ENCODE peak calls at places on chromosomes 5 and 9, in seven cellular contexts. K, G, L, E, X, M and V are unnamed samples.

GRCh38 chr9:36053971-36054370 is 17.3 kb downstream of the RECK start:
- DNase-seq in K (peak), E (no peak), L (no peak), M (no peak), X (peak), G (no peak), V (no peak)

GRCh38 chr5:133873936-133874585 is 94.4 kb downstream of the C5orf15 start:
- DNase-seq in X (peak), L (no peak), M (no peak), E (no peak), K (no peak), G (no peak), V (no peak)

GRCh38 chr5:139745121-139745799 is 50.3 kb upstream of the PSD2 start:
- DNase-seq in G (no peak), E (peak), X (peak), L (no peak), M (peak), K (peak), V (peak)

GRCh38 chr5:134247411-134247810 is 21.5 kb upstream of the PPP2CA start:
- DNase-seq in M (no peak), E (no peak), L (no peak), X (peak), K (peak), G (peak), V (no peak)

GRCh38 chr5:65478336-65478735 is 3.4 kb downstream of the ADAMTS6 start:
- DNase-seq in K (no peak), M (no peak), L (no peak), G (no peak), E (no peak), X (no peak), V (no peak)

GRCh38 chr5:143714629-143715028 is 97.3 kb upstream of the HMHB1 start:
- DNase-seq in L (no peak), E (no peak), X (peak), G (no peak), M (no peak), K (no peak), V (no peak)

GRCh38 chr9:78210841-78211301 is 25.0 kb upstream of the CEP78 start:
- DNase-seq in M (no peak), X (no peak), L (peak), E (no peak), G (no peak), K (no peak), V (no peak)

GRCh38 chr5:153555420-153556114 is 65.1 kb downstream of the GRIA1 start:
- DNase-seq in G (no peak), E (no peak), M (no peak), L (no peak), X (no peak), K (no peak), V (no peak)

GRCh38 chr9:111258209-111258877 is 71.7 kb downstream of the OR2K2 start:
- DNase-seq in M (no peak), L (no peak), X (no peak), K (no peak), G (no peak), E (no peak), V (no peak)

GRCh38 chr9:70111641-70112236 is 68.1 kb downstream of the MAMDC2 start:
- DNase-seq in G (no peak), L (no peak), M (no peak), K (peak), E (no peak), X (peak), V (no peak)

GRCh38 chr9:79145442-79145841 is 426.3 kb upstream of the TLE4 start:
- DNase-seq in M (no peak), X (no peak), G (no peak), L (no peak), E (no peak), K (no peak), V (no peak)

GRCh38 chr5:137498301-137498735 is 808 bp downstream of the SPOCK1 start:
- DNase-seq in G (no peak), X (peak), E (peak), M (peak), L (no peak), K (peak), V (no peak)

GRCh38 chr9:122031157-122031556 is 62.0 kb downstream of the TTLL11 start:
- DNase-seq in K (no peak), G (no peak), M (no peak), E (no peak), L (no peak), X (no peak), V (no peak)

GRCh38 chr9:127455299-127455992 is 4.1 kb downstream of the LRSAM1 start:
- DNase-seq in L (no peak), K (no peak), G (no peak), M (peak), X (no peak), E (no peak), V (peak)

GRCh38 chr9:99383536-99383935 is 161.5 kb downstream of the SEC61B start:
- DNase-seq in E (no peak), G (no peak), X (no peak), M (no peak), K (no peak), L (no peak), V (no peak)

GRCh38 chr9:101421653-101422065 is 13.9 kb downstream of the ALDOB start:
- DNase-seq in K (no peak), M (no peak), X (no peak), L (no peak), G (no peak), E (no peak), V (no peak)

GRCh38 chr5:7828269-7828668 is 22.7 kb downstream of the CFAP90 start:
- DNase-seq in L (no peak), E (no peak), K (no peak), M (no peak), X (no peak), G (no peak), V (no peak)

GRCh38 chr5:28156981-28157380 is 1118.6 kb upstream of the CDH9 start:
- DNase-seq in G (no peak), M (no peak), K (no peak), E (no peak), X (peak), L (no peak), V (no peak)

GRCh38 chr5:81305783-81306182 is 4.4 kb downstream of the ZCCHC9 start:
- DNase-seq in G (no peak), E (no peak), X (no peak), K (no peak), L (no peak), M (no peak), V (no peak)

GRCh38 chr5:15844253-15844652 is 335.3 kb downstream of the MARCHF11 start:
- DNase-seq in G (no peak), M (no peak), L (no peak), K (no peak), X (no peak), E (no peak), V (no peak)

GRCh38 chr5:28648108-28648507 is 1609.7 kb upstream of the CDH9 start:
- DNase-seq in G (no peak), X (peak), L (no peak), K (peak), M (no peak), E (no peak), V (no peak)

GRCh38 chr9:1941989-1942388 is 73.2 kb upstream of the SMARCA2 start:
- DNase-seq in M (no peak), K (peak), G (no peak), X (no peak), E (no peak), L (no peak), V (no peak)

GRCh38 chr9:113624721-113625120 is 161.2 kb downstream of the RGS3 start:
- DNase-seq in K (no peak), G (no peak), E (peak), X (peak), M (no peak), L (no peak), V (no peak)

GRCh38 chr9:75866273-75866871 is 24.1 kb upstream of the PCSK5 start:
- DNase-seq in E (no peak), L (peak), K (peak), G (peak), X (peak), M (no peak), V (peak)

GRCh38 chr5:133977161-133977787 is 8.8 kb upstream of the C5orf15 start:
- DNase-seq in K (no peak), L (no peak), G (no peak), X (peak), M (no peak), E (no peak), V (no peak)

GRCh38 chr5:168211245-168211644 is 80.2 kb upstream of the WWC1 start:
- DNase-seq in X (no peak), E (no peak), G (no peak), K (no peak), M (no peak), L (no peak), V (no peak)

GRCh38 chr5:1106385-1107166 is 5.3 kb downstream of the SLC12A7 start:
- DNase-seq in K (no peak), M (no peak), L (peak), G (no peak), X (no peak), E (no peak), V (no peak)
- H3K27ac ChIP-seq in K (no peak), M (no peak), L (peak), G (no peak), X (no peak), E (no peak), V (no peak)

DNA sequence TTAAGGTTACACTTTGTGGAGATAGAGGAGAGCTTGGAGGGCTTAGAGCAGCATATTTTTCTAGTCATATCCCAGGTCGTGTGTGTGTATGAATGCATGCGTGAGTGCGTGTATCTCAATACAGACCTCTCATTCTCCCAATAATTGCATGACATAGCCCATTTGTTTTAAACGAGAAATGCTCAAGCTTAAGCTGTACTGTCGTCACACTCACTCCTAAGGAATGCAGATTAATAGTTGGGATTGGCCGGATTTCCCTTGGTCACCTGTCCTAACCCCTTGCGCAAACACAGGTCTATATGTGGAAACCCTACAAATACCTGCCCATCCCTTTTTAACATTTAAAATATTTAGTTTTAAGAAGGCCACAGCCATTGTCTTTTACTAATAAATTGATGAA is 165.8 kb downstream of the SEMA5A start:
- DNase-seq in E (no peak), X (peak), L (no peak), G (no peak), M (no peak), K (no peak), V (no peak)
- H3K27ac ChIP-seq in E (no peak), X (no peak), L (no peak), G (no peak), M (no peak), K (no peak), V (no peak)

GRCh38 chr9:129696803-129697110 is 31.3 kb downstream of the PRRX2 start:
- DNase-seq in L (no peak), X (no peak), E (no peak), G (no peak), M (no peak), K (no peak), V (no peak)

GRCh38 chr9:129697956-129698757 is 32.7 kb downstream of the PRRX2 start:
- DNase-seq in X (peak), E (peak), K (peak), M (peak), L (no peak), G (no peak), V (no peak)

GRCh38 chr9:129694265-129694664 is 28.8 kb downstream of the PRRX2 start:
- DNase-seq in E (peak), X (no peak), L (no peak), K (no peak), M (no peak), G (no peak), V (no peak)

GRCh38 chr9:129695870-129696269 is 30.4 kb downstream of the PRRX2 start:
- DNase-seq in K (no peak), E (no peak), M (no peak), X (no peak), L (no peak), G (no peak), V (no peak)

GRCh38 chr9:129697111-129697955 is 31.9 kb downstream of the PRRX2 start:
- DNase-seq in X (peak), M (peak), K (peak), G (peak), E (peak), L (no peak), V (no peak)
- H3K27ac ChIP-seq in X (peak), M (peak), K (no peak), G (peak), E (peak), L (no peak), V (no peak)

DNA sequence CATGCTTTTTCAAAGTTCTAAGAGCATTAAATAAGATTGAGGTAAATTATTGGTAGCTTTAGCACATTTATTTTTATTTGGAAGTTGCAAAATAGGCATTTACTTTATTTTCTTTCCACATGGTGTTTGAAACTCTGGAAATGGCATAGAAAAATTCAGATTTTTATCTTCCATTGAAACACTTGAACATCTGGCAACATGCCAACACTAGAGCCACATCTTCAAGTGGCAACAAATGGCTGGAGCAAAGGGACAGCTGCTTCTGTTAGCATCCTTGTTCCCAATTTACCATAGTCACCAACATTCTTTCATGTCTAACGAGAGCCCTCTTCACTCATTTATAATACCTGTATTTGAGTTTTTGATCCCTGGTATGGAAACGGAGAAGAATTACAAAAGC is 539.9 kb downstream of the ZNF608 start:
- DNase-seq in G (no peak), L (no peak), M (no peak), X (no peak), E (no peak), K (no peak), V (no peak)
- H3K27ac ChIP-seq in G (no peak), L (no peak), M (no peak), X (no peak), E (no peak), K (no peak), V (no peak)

GRCh38 chr5:71829206-71829605 is 110.1 kb downstream of the CARTPT start:
- DNase-seq in G (no peak), L (no peak), X (no peak), K (no peak), E (no peak), M (no peak), V (no peak)
- H3K27ac ChIP-seq in G (no peak), L (no peak), X (no peak), K (no peak), E (peak), M (no peak), V (no peak)